ENCODE peak calls at places on chromosome 3, in seven cellular contexts. One of them, this sample, is unnamed. For H3K4me1, the result is how much of the 10 kb centered on the place peaks cover.

GRCh38 chr3:66494964-66495581 is 5.7 kb downstream of the LRIG1 start:
- DNase-seq in uterus: no peak
- DNase-seq in suprapubic skin: no peak
- DNase-seq in heart left ventricle: no peak
- DNase-seq in endothelial cell of umbilical vein: no peak
- DNase-seq in gastrocnemius medialis: no peak
- DNase-seq in tibial nerve: no peak
- DNase-seq in this sample: no peak

GRCh38 chr3:121167374-121168139 is 259.6 kb downstream of the STXBP5L start:
- DNase-seq in endothelial cell of umbilical vein: no peak
- DNase-seq in uterus: no peak
- DNase-seq in tibial nerve: no peak
- DNase-seq in heart left ventricle: no peak
- DNase-seq in gastrocnemius medialis: no peak
- DNase-seq in suprapubic skin: no peak
- DNase-seq in this sample: no peak

GRCh38 chr3:185316740-185317407 is 46.1 kb upstream of the MAP3K13 start:
- DNase-seq in uterus: no peak
- DNase-seq in gastrocnemius medialis: no peak
- DNase-seq in endothelial cell of umbilical vein: peak
- DNase-seq in tibial nerve: no peak
- DNase-seq in heart left ventricle: no peak
- DNase-seq in suprapubic skin: no peak
- DNase-seq in this sample: no peak

GRCh38 chr3:154040283-154040682 is 80.9 kb upstream of the ARHGEF26 start:
- DNase-seq in suprapubic skin: no peak
- DNase-seq in tibial nerve: no peak
- DNase-seq in uterus: no peak
- DNase-seq in heart left ventricle: no peak
- DNase-seq in gastrocnemius medialis: no peak
- DNase-seq in endothelial cell of umbilical vein: peak
- DNase-seq in this sample: no peak

GRCh38 chr3:128605091-128606046 is 45.2 kb downstream of the RPN1 start:
- DNase-seq in tibial nerve: no peak
- DNase-seq in uterus: no peak
- DNase-seq in endothelial cell of umbilical vein: no peak
- DNase-seq in gastrocnemius medialis: no peak
- DNase-seq in heart left ventricle: no peak
- DNase-seq in suprapubic skin: no peak
- DNase-seq in this sample: no peak

GRCh38 chr3:69806735-69807438 is 67.6 kb downstream of the MITF start:
- DNase-seq in suprapubic skin: no peak
- DNase-seq in uterus: no peak
- DNase-seq in gastrocnemius medialis: no peak
- DNase-seq in tibial nerve: no peak
- DNase-seq in heart left ventricle: no peak
- DNase-seq in endothelial cell of umbilical vein: peak
- DNase-seq in this sample: no peak

GRCh38 chr3:15347737-15348110 is 15.3 kb upstream of the SH3BP5 start:
- DNase-seq in uterus: no peak
- DNase-seq in suprapubic skin: no peak
- DNase-seq in gastrocnemius medialis: no peak
- DNase-seq in endothelial cell of umbilical vein: no peak
- DNase-seq in tibial nerve: no peak
- DNase-seq in heart left ventricle: no peak
- DNase-seq in this sample: no peak

GRCh38 chr3:116445291-116445841 is at the start of gene LSAMP:
- DNase-seq in uterus: no peak
- DNase-seq in endothelial cell of umbilical vein: no peak
- DNase-seq in tibial nerve: no peak
- DNase-seq in gastrocnemius medialis: no peak
- DNase-seq in heart left ventricle: no peak
- DNase-seq in suprapubic skin: no peak
- DNase-seq in this sample: peak

GRCh38 chr3:125054436-125055164 is 1.2 kb downstream of the HEG1 start:
- DNase-seq in heart left ventricle: no peak
- DNase-seq in tibial nerve: peak
- DNase-seq in endothelial cell of umbilical vein: peak
- DNase-seq in suprapubic skin: no peak
- DNase-seq in gastrocnemius medialis: peak
- DNase-seq in uterus: peak
- DNase-seq in this sample: peak

GRCh38 chr3:14393440-14394111 is 8.8 kb upstream of the SLC6A6 start:
- DNase-seq in heart left ventricle: no peak
- DNase-seq in endothelial cell of umbilical vein: no peak
- DNase-seq in uterus: no peak
- DNase-seq in tibial nerve: no peak
- DNase-seq in suprapubic skin: no peak
- DNase-seq in gastrocnemius medialis: no peak
- DNase-seq in this sample: peak

GRCh38 chr3:67896130-67896529 is 241.7 kb upstream of the SUCLG2 start:
- DNase-seq in endothelial cell of umbilical vein: no peak
- DNase-seq in heart left ventricle: no peak
- DNase-seq in uterus: no peak
- DNase-seq in gastrocnemius medialis: no peak
- DNase-seq in suprapubic skin: no peak
- DNase-seq in tibial nerve: no peak
- DNase-seq in this sample: no peak
- H3K27ac ChIP-seq in endothelial cell of umbilical vein: no peak
- H3K27ac ChIP-seq in heart left ventricle: no peak
- H3K27ac ChIP-seq in uterus: no peak
- H3K27ac ChIP-seq in gastrocnemius medialis: no peak
- H3K27ac ChIP-seq in suprapubic skin: no peak
- H3K27ac ChIP-seq in tibial nerve: no peak
- H3K27ac ChIP-seq in this sample: no peak

GRCh38 chr3:50358927-50359759 is at the start of gene TMEM115:
- DNase-seq in heart left ventricle: peak
- DNase-seq in tibial nerve: peak
- DNase-seq in endothelial cell of umbilical vein: peak
- DNase-seq in suprapubic skin: peak
- DNase-seq in uterus: peak
- DNase-seq in gastrocnemius medialis: peak
- DNase-seq in this sample: peak
- TF ChIP-seq POLR2A in heart left ventricle: no peak
- TF ChIP-seq POLR2A in tibial nerve: no peak
- TF ChIP-seq POLR2A in endothelial cell of umbilical vein: peak
- TF ChIP-seq POLR2A in suprapubic skin: peak
- TF ChIP-seq POLR2A in uterus: peak
- TF ChIP-seq POLR2A in gastrocnemius medialis: peak
- TF ChIP-seq POLR2A in this sample: no peak

GRCh38 chr3:49901351-49902339 is 2.0 kb downstream of the MST1R start:
- DNase-seq in heart left ventricle: no peak
- DNase-seq in uterus: no peak
- DNase-seq in endothelial cell of umbilical vein: no peak
- DNase-seq in suprapubic skin: no peak
- DNase-seq in gastrocnemius medialis: no peak
- DNase-seq in tibial nerve: no peak
- DNase-seq in this sample: no peak
- H3K4me1 ChIP-seq in heart left ventricle: under half
- H3K4me1 ChIP-seq in uterus: under half
- H3K4me1 ChIP-seq in endothelial cell of umbilical vein: under half
- H3K4me1 ChIP-seq in suprapubic skin: half or more
- H3K4me1 ChIP-seq in gastrocnemius medialis: under half
- H3K4me1 ChIP-seq in tibial nerve: under half
- H3K4me1 ChIP-seq in this sample: under half

GRCh38 chr3:45003859-45004258 is 22.2 kb upstream of the CLEC3B start:
- DNase-seq in endothelial cell of umbilical vein: peak
- DNase-seq in suprapubic skin: no peak
- DNase-seq in uterus: no peak
- DNase-seq in gastrocnemius medialis: no peak
- DNase-seq in heart left ventricle: no peak
- DNase-seq in tibial nerve: no peak
- DNase-seq in this sample: no peak
- H3K27ac ChIP-seq in endothelial cell of umbilical vein: no peak
- H3K27ac ChIP-seq in suprapubic skin: no peak
- H3K27ac ChIP-seq in uterus: no peak
- H3K27ac ChIP-seq in gastrocnemius medialis: peak
- H3K27ac ChIP-seq in heart left ventricle: peak
- H3K27ac ChIP-seq in tibial nerve: no peak
- H3K27ac ChIP-seq in this sample: no peak

DNA sequence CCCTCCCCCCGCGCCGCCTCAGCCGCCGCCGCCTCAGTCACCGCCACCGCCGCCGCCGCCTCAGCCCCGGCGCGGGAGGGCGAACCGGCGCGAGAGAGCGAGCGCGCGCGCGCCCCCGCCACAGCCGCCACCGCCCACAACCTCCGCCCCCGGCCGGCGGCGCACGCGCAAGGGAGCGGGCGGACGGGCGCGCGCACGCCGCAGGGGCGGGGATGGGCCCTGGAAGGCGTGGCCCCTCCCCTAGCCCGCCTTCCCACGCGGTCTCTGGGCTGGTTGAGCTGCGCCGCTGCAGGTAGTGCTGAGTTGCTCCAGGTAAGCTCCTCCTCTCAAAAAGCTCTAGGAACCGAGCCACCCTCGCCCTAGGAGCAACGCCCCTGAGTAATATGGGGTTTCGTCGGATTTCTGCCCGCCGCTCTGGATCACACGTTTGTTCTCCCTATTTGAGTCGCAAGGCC is at the start of gene TMCC1:
- DNase-seq in uterus: peak
- DNase-seq in endothelial cell of umbilical vein: peak
- DNase-seq in heart left ventricle: peak
- DNase-seq in tibial nerve: peak
- DNase-seq in gastrocnemius medialis: peak
- DNase-seq in suprapubic skin: peak
- DNase-seq in this sample: peak
- TF ChIP-seq POLR2A in uterus: peak
- TF ChIP-seq POLR2A in endothelial cell of umbilical vein: peak
- TF ChIP-seq POLR2A in heart left ventricle: no peak
- TF ChIP-seq POLR2A in tibial nerve: no peak
- TF ChIP-seq POLR2A in gastrocnemius medialis: no peak
- TF ChIP-seq POLR2A in suprapubic skin: no peak
- TF ChIP-seq POLR2A in this sample: no peak

GRCh38 chr3:112123548-112123947 is 9.5 kb downstream of the GCSAM start:
- DNase-seq in tibial nerve: no peak
- DNase-seq in heart left ventricle: no peak
- DNase-seq in suprapubic skin: no peak
- DNase-seq in uterus: no peak
- DNase-seq in endothelial cell of umbilical vein: no peak
- DNase-seq in gastrocnemius medialis: no peak
- DNase-seq in this sample: no peak

GRCh38 chr3:112126501-112126900 is 6.5 kb downstream of the GCSAM start:
- DNase-seq in uterus: no peak
- DNase-seq in tibial nerve: no peak
- DNase-seq in gastrocnemius medialis: no peak
- DNase-seq in suprapubic skin: no peak
- DNase-seq in heart left ventricle: no peak
- DNase-seq in endothelial cell of umbilical vein: peak
- DNase-seq in this sample: no peak

GRCh38 chr3:112122870-112123269 is 10.2 kb downstream of the GCSAM start:
- DNase-seq in heart left ventricle: no peak
- DNase-seq in endothelial cell of umbilical vein: no peak
- DNase-seq in gastrocnemius medialis: no peak
- DNase-seq in tibial nerve: no peak
- DNase-seq in uterus: no peak
- DNase-seq in suprapubic skin: no peak
- DNase-seq in this sample: no peak

GRCh38 chr3:112127522-112128494 is 5.2 kb downstream of the GCSAM start:
- DNase-seq in tibial nerve: no peak
- DNase-seq in endothelial cell of umbilical vein: no peak
- DNase-seq in heart left ventricle: no peak
- DNase-seq in uterus: no peak
- DNase-seq in gastrocnemius medialis: no peak
- DNase-seq in suprapubic skin: no peak
- DNase-seq in this sample: no peak

GRCh38 chr3:112124901-112125607 is 8.0 kb downstream of the GCSAM start:
- DNase-seq in tibial nerve: no peak
- DNase-seq in gastrocnemius medialis: no peak
- DNase-seq in endothelial cell of umbilical vein: no peak
- DNase-seq in suprapubic skin: no peak
- DNase-seq in heart left ventricle: no peak
- DNase-seq in uterus: no peak
- DNase-seq in this sample: no peak
- H3K4me1 ChIP-seq in tibial nerve: under half
- H3K4me1 ChIP-seq in gastrocnemius medialis: under half
- H3K4me1 ChIP-seq in endothelial cell of umbilical vein: under half
- H3K4me1 ChIP-seq in suprapubic skin: under half
- H3K4me1 ChIP-seq in heart left ventricle: under half
- H3K4me1 ChIP-seq in uterus: under half
- H3K4me1 ChIP-seq in this sample: under half

GRCh38 chr3:102083469-102083868 is 234.2 kb downstream of the NFKBIZ start:
- DNase-seq in heart left ventricle: no peak
- DNase-seq in gastrocnemius medialis: no peak
- DNase-seq in suprapubic skin: no peak
- DNase-seq in endothelial cell of umbilical vein: no peak
- DNase-seq in uterus: no peak
- DNase-seq in tibial nerve: no peak
- DNase-seq in this sample: no peak

GRCh38 chr3:102085431-102086226 is 236.3 kb downstream of the NFKBIZ start:
- DNase-seq in endothelial cell of umbilical vein: no peak
- DNase-seq in uterus: no peak
- DNase-seq in tibial nerve: no peak
- DNase-seq in suprapubic skin: no peak
- DNase-seq in gastrocnemius medialis: no peak
- DNase-seq in heart left ventricle: no peak
- DNase-seq in this sample: no peak

GRCh38 chr3:102081587-102082289 is 232.4 kb downstream of the NFKBIZ start:
- DNase-seq in heart left ventricle: no peak
- DNase-seq in gastrocnemius medialis: no peak
- DNase-seq in uterus: no peak
- DNase-seq in tibial nerve: no peak
- DNase-seq in endothelial cell of umbilical vein: peak
- DNase-seq in suprapubic skin: no peak
- DNase-seq in this sample: no peak

GRCh38 chr3:102084712-102085111 is 235.4 kb downstream of the NFKBIZ start:
- DNase-seq in suprapubic skin: no peak
- DNase-seq in tibial nerve: no peak
- DNase-seq in heart left ventricle: no peak
- DNase-seq in uterus: no peak
- DNase-seq in endothelial cell of umbilical vein: no peak
- DNase-seq in gastrocnemius medialis: no peak
- DNase-seq in this sample: no peak

GRCh38 chr3:102083971-102084370 is 234.7 kb downstream of the NFKBIZ start:
- DNase-seq in gastrocnemius medialis: no peak
- DNase-seq in heart left ventricle: no peak
- DNase-seq in endothelial cell of umbilical vein: no peak
- DNase-seq in suprapubic skin: no peak
- DNase-seq in uterus: peak
- DNase-seq in tibial nerve: no peak
- DNase-seq in this sample: no peak
- H3K27ac ChIP-seq in gastrocnemius medialis: no peak
- H3K27ac ChIP-seq in heart left ventricle: no peak
- H3K27ac ChIP-seq in endothelial cell of umbilical vein: no peak
- H3K27ac ChIP-seq in suprapubic skin: no peak
- H3K27ac ChIP-seq in uterus: peak
- H3K27ac ChIP-seq in tibial nerve: no peak
- H3K27ac ChIP-seq in this sample: no peak

This sample was measured in testis.